ENCODE peak calls at places on chromosome 3, in five cellular contexts. Z is HepG2, F is OCI-LY7, W is neural progenitor cell, C is fibroblast of lung. M is an unnamed sample. For H3K79me2, the result is how much of the 10 kb centered on the place peaks cover.

GRCh38 chr3:143120716-143121239 is 1.2 kb downstream of the CHST2 start:
- DNase-seq in C (peak), F (no peak), W (peak), Z (no peak), M (peak)

GRCh38 chr3:11570251-11570650 is 73.5 kb downstream of the VGLL4 start:
- DNase-seq in W (no peak), C (no peak), Z (no peak), F (no peak), M (no peak)

GRCh38 chr3:105967117-105967516 is 98.3 kb upstream of the CBLB start:
- DNase-seq in Z (no peak), W (no peak), F (no peak), C (peak), M (no peak)

GRCh38 chr3:8560608-8561007 is 59.0 kb downstream of the LMCD1 start:
- DNase-seq in C (peak), Z (no peak), F (no peak), W (no peak), M (peak)

GRCh38 chr3:42500909-42501308 is 1.5 kb upstream of the VIPR1 start:
- DNase-seq in F (no peak), W (no peak), Z (no peak), C (no peak), M (no peak)

GRCh38 chr3:126293370-126294082 is 63.7 kb downstream of the KLF15 start:
- DNase-seq in W (no peak), F (no peak), Z (peak), C (peak), M (peak)

GRCh38 chr3:179971280-179971679 is 65.5 kb downstream of the PEX5L start:
- DNase-seq in Z (no peak), F (no peak), C (no peak), W (no peak), M (no peak)

GRCh38 chr3:42982645-42983412 is 3.7 kb downstream of the GASK1A start:
- DNase-seq in Z (no peak), C (no peak), W (no peak), F (no peak), M (no peak)

GRCh38 chr3:155075200-155075599 is 4.9 kb upstream of the MME start:
- DNase-seq in F (no peak), Z (no peak), C (no peak), W (no peak), M (no peak)

GRCh38 chr3:155076888-155077287 is 3.2 kb upstream of the MME start:
- DNase-seq in W (no peak), Z (no peak), F (no peak), C (peak), M (no peak)

GRCh38 chr3:155079795-155080546 is at the start of gene MME:
- DNase-seq in Z (no peak), W (peak), C (peak), F (peak), M (peak)

GRCh38 chr3:155080692-155081091 is 573 bp downstream of the MME start:
- DNase-seq in F (peak), Z (no peak), W (no peak), C (peak), M (no peak)

DNA sequence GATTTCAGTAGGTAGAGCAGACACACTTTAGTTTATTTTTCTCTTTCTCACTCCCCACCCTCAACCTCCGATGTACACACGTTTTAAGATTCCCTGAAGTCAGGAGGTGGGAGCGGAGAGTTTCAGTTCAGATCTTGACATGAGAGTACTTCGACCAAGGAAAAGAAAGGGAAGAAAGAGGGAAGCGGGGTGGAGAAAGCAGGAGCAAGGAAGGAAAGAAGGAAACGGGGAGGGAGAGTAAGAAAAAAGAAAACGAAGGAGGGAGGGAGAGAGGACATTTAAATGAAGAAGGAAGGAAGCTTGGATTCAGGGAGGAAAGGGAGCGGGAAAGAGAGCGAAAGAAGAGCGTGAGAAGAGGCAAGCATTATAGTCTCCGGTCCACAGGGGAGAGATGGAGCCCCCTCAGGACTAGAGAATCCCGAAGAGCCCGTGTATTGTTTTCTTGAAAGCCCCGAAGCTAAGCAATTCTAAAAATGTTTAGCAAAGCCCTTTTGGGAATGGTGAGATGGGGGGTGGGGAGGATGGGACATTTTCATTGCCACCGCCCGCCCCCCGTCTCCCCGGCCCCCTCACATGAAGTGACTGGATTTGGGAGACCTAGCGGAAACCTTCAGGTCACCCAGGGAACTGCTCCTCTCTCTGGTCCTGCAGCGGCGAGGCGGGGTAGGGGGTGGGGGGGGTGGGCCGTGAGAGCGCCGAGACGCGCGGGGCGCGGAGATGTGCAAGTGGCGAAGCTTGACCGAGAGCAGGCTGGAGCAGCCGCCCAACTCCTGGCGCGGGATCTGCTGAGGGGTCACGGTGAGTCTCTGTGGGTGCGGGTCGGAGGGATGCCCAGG is 942 bp upstream of the MME start:
- DNase-seq in Z (no peak), C (peak), W (peak), F (peak), M (peak)
- H3K79me2 ChIP-seq in Z (under half), C (under half), W (under half), F (under half), M (under half)

DNA sequence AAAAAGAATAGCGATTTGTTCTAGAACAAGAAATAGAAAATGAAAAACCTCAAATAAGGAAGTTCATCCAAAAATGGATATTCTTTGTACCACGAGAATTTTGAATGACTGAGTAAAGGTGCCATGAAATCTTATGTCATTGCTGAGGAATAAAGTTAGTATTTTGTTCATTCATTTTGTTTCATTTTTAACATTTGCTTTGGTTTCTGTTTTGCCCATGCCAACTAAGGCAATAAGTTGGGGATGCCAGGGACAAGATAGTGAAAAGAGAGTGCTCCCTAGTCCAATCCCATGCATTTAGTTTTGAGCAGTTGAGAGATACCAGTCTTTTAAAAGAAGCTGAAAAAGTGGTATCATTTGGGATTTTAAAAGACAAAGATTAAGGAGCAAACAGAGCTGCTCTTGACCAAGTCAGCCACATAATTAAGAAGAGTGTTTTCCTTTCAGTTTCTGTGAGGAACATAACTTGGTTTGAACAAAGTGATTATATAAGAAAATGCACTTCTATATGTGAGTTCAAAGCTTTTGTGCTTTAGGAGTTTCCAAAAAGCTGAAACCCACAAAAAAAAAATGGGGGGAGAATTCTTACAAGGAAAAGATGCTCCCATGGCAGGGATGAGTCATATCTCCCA is 201.4 kb downstream of the PLOD2 start:
- DNase-seq in Z (no peak), F (no peak), W (no peak), C (no peak), M (no peak)
- H3K4me3 ChIP-seq in Z (no peak), F (no peak), W (no peak), C (no peak), M (peak)

GRCh38 chr3:149752051-149752787 is at the start of gene COMMD2:
- DNase-seq in Z (peak), C (peak), F (peak), W (peak), M (peak)
- H2AFZ ChIP-seq in Z (peak), C (peak), F (peak), W (peak), M (peak)

GRCh38 chr3:141378556-141378955 is 10.3 kb downstream of the ZBTB38 start:
- DNase-seq in C (no peak), F (no peak), Z (no peak), W (no peak), M (no peak)
- H3K79me2 ChIP-seq in C (half or more), F (under half), Z (under half), W (under half), M (half or more)

GRCh38 chr3:128404276-128405062 is 62.2 kb downstream of the DNAJB8 start:
- DNase-seq in Z (no peak), F (no peak), W (no peak), C (no peak), M (no peak)
- H3K4me3 ChIP-seq in Z (no peak), F (no peak), W (no peak), C (no peak), M (no peak)

DNA sequence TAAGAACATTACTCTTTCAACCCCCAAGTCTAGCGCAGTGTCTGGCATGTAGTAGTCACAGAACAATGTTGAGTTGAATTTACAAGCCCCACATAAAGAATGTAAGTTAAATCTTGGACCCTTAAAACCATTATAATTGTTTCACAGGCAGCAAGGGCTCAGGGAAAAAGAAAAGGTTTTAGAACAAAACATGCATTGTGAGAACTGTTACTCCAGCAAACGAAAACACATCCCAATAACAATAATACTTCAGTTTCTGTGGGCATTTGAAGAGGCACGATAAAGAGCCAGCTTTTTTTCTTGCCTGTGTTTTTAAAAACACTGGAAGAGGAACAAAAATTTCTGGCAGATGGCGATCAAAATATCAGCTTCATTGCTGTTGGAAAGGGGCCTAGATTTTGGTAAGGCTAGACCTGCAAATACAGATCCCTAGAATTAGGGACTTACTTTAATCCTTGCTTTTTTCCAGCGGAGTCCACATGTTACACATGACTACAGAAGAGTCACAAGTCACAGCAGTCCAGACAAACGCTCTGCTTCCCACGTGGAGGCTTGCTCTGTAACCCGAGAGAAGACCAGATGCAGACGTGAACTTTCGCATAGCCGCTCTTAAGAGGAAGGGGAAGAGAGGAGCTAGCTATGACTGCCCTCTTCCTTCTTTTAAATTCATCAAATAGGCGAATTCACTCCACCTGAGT is 78.0 kb upstream of the IGSF10 start:
- DNase-seq in F (no peak), Z (no peak), C (peak), W (peak), M (no peak)
- H2AFZ ChIP-seq in F (no peak), Z (no peak), C (no peak), W (peak), M (peak)

DNA sequence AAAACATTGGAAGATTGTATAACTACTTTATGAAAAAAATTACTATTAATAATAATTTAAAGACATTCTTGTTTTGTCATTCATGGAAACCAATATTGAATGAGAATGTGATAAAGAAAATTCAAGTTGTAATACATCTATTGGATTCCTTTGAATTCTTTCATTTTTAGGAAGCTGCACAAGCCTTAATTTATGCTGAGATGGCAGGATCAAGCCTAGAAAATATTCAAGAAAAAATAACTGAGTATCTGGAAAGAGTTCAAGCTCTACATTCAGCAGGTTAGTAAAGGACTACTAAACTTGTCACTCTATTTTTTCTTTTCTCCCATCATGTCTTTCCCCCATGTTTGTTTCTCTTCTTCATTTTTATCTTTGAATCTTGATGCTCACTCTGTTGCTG is 5.9 kb downstream of the CAPN7 start:
- DNase-seq in F (no peak), W (no peak), C (no peak), Z (no peak), M (no peak)
- H3K79me2 ChIP-seq in F (under half), W (under half), C (under half), Z (under half), M (half or more)

GRCh38 chr3:32413845-32414526 is 22.3 kb downstream of the CMTM7 start:
- DNase-seq in W (no peak), Z (no peak), F (no peak), C (no peak), M (no peak)
- H3K4me3 ChIP-seq in W (no peak), Z (no peak), F (no peak), C (no peak), M (no peak)